ENCODE peak calls at places on chromosomes 5 and 9, in eight cellular contexts. M is activated T-helper 1 cell treated with Interleukin-2 at 50 U/mL for 16 hours; Q is activated CD4-positive, alpha-beta memory T cell treated with anti-CD3 and anti-CD28 coated beads for 36 hours; F is omental fat pad; I is neuronal stem cell; T is COR-L47; K is tibial artery; W is body of pancreas. R is an unnamed sample.
A peak's percentile ranks its signal among the peaks of the same experiment; 100 is the strongest.

GRCh38 chr9:2403701-2404100 is 217.9 kb upstream of the VLDLR start:
- DNase-seq in T (no peak), W (no peak), K (no peak), F (no peak), Q (no peak), M (no peak), I (no peak), R (no peak)

GRCh38 chr9:16053131-16053530 is 500.3 kb downstream of the CCDC171 start:
- DNase-seq in T (no peak), I (no peak), M (no peak), F (no peak), Q (no peak), K (no peak), W (no peak), R (no peak)

GRCh38 chr9:113973963-113974413 is 97.9 kb downstream of the ZNF618 start:
- DNase-seq in W (no peak), K (no peak), Q (no peak), T (no peak), M (no peak), F (no peak), I (no peak), R (no peak)

GRCh38 chr5:23268136-23268535 is 239.3 kb upstream of the PRDM9 start:
- DNase-seq in F (no peak), T (no peak), M (no peak), I (no peak), Q (no peak), W (no peak), K (no peak), R (no peak)

GRCh38 chr9:137725598-137725997 is 106.8 kb downstream of the EHMT1 start:
- DNase-seq in M (no peak), F (no peak), W (no peak), K (no peak), I (no peak), T (no peak), Q (no peak), R (no peak)

GRCh38 chr9:133268335-133269056 is 6.5 kb downstream of the ABO start:
- DNase-seq in Q (no peak), I (no peak), F (no peak), T (no peak), W (no peak), K (no peak), M (no peak), R (no peak)

GRCh38 chr5:39412995-39413394 is 11.8 kb downstream of the DAB2 start:
- DNase-seq in K (no peak), F (no peak), W (no peak), T (no peak), I (no peak), M (no peak), Q (no peak), R (no peak)

GRCh38 chr5:160118349-160119141 is 705 bp downstream of the PWWP2A start:
- DNase-seq in K (peak; percentile 81), W (peak; percentile 62), Q (peak; percentile 51), T (peak; percentile 61), M (peak; percentile 51), F (no peak), I (no peak), R (peak; percentile 56)

GRCh38 chr5:172453206-172453985 is 929 bp downstream of the SH3PXD2B start:
- DNase-seq in M (no peak), F (no peak), I (peak; percentile 71), K (peak; percentile 78), W (peak; percentile 65), T (no peak), Q (no peak), R (no peak)

GRCh38 chr9:133876144-133876543 is 116.0 kb downstream of the VAV2 start:
- DNase-seq in Q (no peak), W (no peak), T (no peak), I (no peak), M (no peak), F (no peak), K (no peak), R (no peak)

GRCh38 chr9:38008168-38009034 is 60.6 kb downstream of the SHB start:
- DNase-seq in M (no peak), T (peak; percentile 76), Q (peak; percentile 82), F (no peak), I (no peak), K (no peak), W (no peak), R (peak; percentile 29)

GRCh38 chr5:123088031-123088805 is 823 bp upstream of the PRDM6 start:
- DNase-seq in K (peak; percentile 82), W (peak; percentile 36), M (no peak), I (no peak), Q (no peak), T (no peak), F (no peak), R (no peak)

GRCh38 chr9:20662156-20662555 is 21.9 kb upstream of the FOCAD start:
- DNase-seq in I (no peak), M (no peak), K (no peak), T (peak; percentile 21), F (no peak), Q (no peak), W (no peak), R (no peak)

R was measured in CD4-positive, CD25-positive, alpha-beta regulatory T cell.